ENCODE peak calls at places on chromosomes 13 and 19, in ten cellular contexts. J, B, N, A, S, I, X, Z, D and L are unnamed samples.
A peak's percentile ranks its signal among the peaks of the same experiment; 100 is the strongest.

GRCh38 chr19:39160889-39161672 is 35.5 kb downstream of the PAK4 start:
- DNase-seq in J (no peak), B (no peak), N (no peak), A (no peak), S (no peak), I (peak; percentile 42), X (no peak), Z (no peak), D (no peak), L (no peak)

GRCh38 chr19:44304659-44305193 is at the start of gene ZNF235:
- DNase-seq in J (peak; percentile 74), B (peak; percentile 51), N (peak; percentile 98), A (peak; percentile 96), S (peak; percentile 90), I (peak; percentile 95), X (peak; percentile 80), Z (peak; percentile 95), D (peak; percentile 95), L (peak; percentile 82)

GRCh38 chr13:67275351-67275989 is 45.3 kb upstream of the PCDH9 start:
- DNase-seq in J (no peak), B (no peak), N (no peak), A (no peak), S (no peak), I (no peak), X (peak; percentile 9), Z (no peak), D (no peak), L (no peak)

GRCh38 chr13:47904239-47904638 is 96.8 kb downstream of the SUCLA2 start:
- DNase-seq in J (no peak), B (no peak), N (no peak), A (no peak), S (no peak), I (no peak), X (no peak), Z (no peak), D (no peak), L (no peak)

GRCh38 chr13:37407156-37407555 is 191.4 kb downstream of the POSTN start:
- DNase-seq in J (no peak), B (no peak), N (no peak), A (no peak), S (no peak), I (no peak), X (no peak), Z (no peak), D (no peak), L (no peak)

GRCh38 chr19:46859637-46860124 is 1.1 kb upstream of the ARHGAP35 start:
- DNase-seq in J (no peak), B (no peak), N (peak; percentile 87), A (no peak), S (peak; percentile 51), I (no peak), X (no peak), Z (no peak), D (no peak), L (no peak)

GRCh38 chr13:101579291-101579802 is 126.9 kb downstream of the ITGBL1 start:
- DNase-seq in J (no peak), B (no peak), N (peak; percentile 78), A (no peak), S (no peak), I (no peak), X (no peak), Z (no peak), D (peak; percentile 43), L (no peak)

GRCh38 chr19:42216653-42217521 is 590 bp downstream of the DEDD2 start:
- DNase-seq in J (peak; percentile 38), B (no peak), N (peak; percentile 52), A (peak; percentile 55), S (peak; percentile 46), I (no peak), X (peak; percentile 23), Z (peak; percentile 84), D (no peak), L (no peak)

GRCh38 chr13:49497272-49497671 is 1.5 kb downstream of the PHF11 start:
- DNase-seq in J (no peak), B (no peak), N (no peak), A (no peak), S (no peak), I (no peak), X (no peak), Z (no peak), D (no peak), L (no peak)

GRCh38 chr13:51453308-51453958 is 597 bp upstream of the INTS6 start:
- DNase-seq in J (peak; percentile 78), B (peak; percentile 74), N (no peak), A (peak; percentile 89), S (peak; percentile 78), I (no peak), X (peak; percentile 89), Z (peak; percentile 90), D (no peak), L (peak; percentile 47)

GRCh38 chr13:48448963-48449614 is 36.2 kb upstream of the LPAR6 start:
- DNase-seq in J (no peak), B (no peak), N (peak; percentile 81), A (peak; percentile 23), S (no peak), I (peak; percentile 14), X (peak; percentile 9), Z (no peak), D (no peak), L (no peak)

GRCh38 chr19:18865973-18866799 is 29.8 kb downstream of the CERS1 start:
- DNase-seq in J (peak; percentile 74), B (peak; percentile 47), N (peak; percentile 55), A (peak; percentile 94), S (peak; percentile 74), I (peak; percentile 57), X (peak; percentile 73), Z (peak; percentile 92), D (no peak), L (no peak)

GRCh38 chr13:80477641-80478443 is 136.9 kb upstream of the SPRY2 start:
- DNase-seq in J (no peak), B (no peak), N (no peak), A (no peak), S (no peak), I (peak; percentile 23), X (no peak), Z (no peak), D (no peak), L (no peak)

GRCh38 chr19:18951721-18952281 is 10.8 kb upstream of the HOMER3 start:
- DNase-seq in J (no peak), B (no peak), N (no peak), A (peak; percentile 67), S (no peak), I (peak; percentile 84), X (no peak), Z (no peak), D (no peak), L (no peak)

GRCh38 chr19:56139847-56140582 is 1.1 kb upstream of the ZNF444 start:
- DNase-seq in J (no peak), B (no peak), N (peak; percentile 11), A (no peak), S (no peak), I (no peak), X (no peak), Z (no peak), D (no peak), L (no peak)